ENCODE peak calls at places on chromosomes 7 and 10, in ten cellular contexts. B is mucosa of descending colon, T is colonic mucosa, O is cardiac muscle cell, P is mammary epithelial cell, V is brain microvascular endothelial cell, Z is GM13976, A is glutamatergic neuron, F is fibroblast of mammary gland, N is psoas muscle. X is an unnamed sample.

GRCh38 chr7:100019908-100020307 is 4.5 kb downstream of the ZKSCAN1 start:
- DNase-seq in V (no peak), T (no peak), O (peak), B (no peak), Z (no peak), N (no peak), P (no peak), A (no peak), F (no peak), X (no peak)

GRCh38 chr7:73970801-73971229 is 57.2 kb upstream of the ELN start:
- DNase-seq in O (no peak), N (peak), B (no peak), V (no peak), Z (peak), A (no peak), P (no peak), F (no peak), T (peak), X (no peak)

GRCh38 chr7:116809636-116810266 is 52.6 kb upstream of the CAPZA2 start:
- DNase-seq in N (no peak), V (peak), B (no peak), F (peak), O (peak), T (peak), Z (peak), A (no peak), P (peak), X (no peak)

GRCh38 chr10:31515819-31516402 is 196.9 kb downstream of the ZEB1 start:
- DNase-seq in B (no peak), T (no peak), A (no peak), Z (no peak), N (no peak), V (no peak), P (peak), F (no peak), O (no peak), X (no peak)

GRCh38 chr7:95687759-95688343 is 84.5 kb upstream of the DYNC1I1 start:
- DNase-seq in V (peak), O (peak), B (no peak), P (peak), F (peak), Z (no peak), N (no peak), T (no peak), A (no peak), X (no peak)

GRCh38 chr7:74466196-74466813 is 12.6 kb downstream of the GTF2IRD1 start:
- DNase-seq in P (no peak), Z (no peak), N (peak), O (no peak), V (no peak), A (no peak), B (no peak), F (no peak), T (no peak), X (no peak)

GRCh38 chr10:819326-819725 is 112.2 kb downstream of the LARP4B start:
- DNase-seq in B (no peak), V (peak), O (no peak), Z (no peak), P (no peak), T (no peak), A (no peak), N (no peak), F (peak), X (no peak)

GRCh38 chr7:128103498-128104108 is 72.4 kb upstream of the LRRC4 start:
- DNase-seq in T (no peak), O (no peak), P (no peak), A (no peak), B (no peak), V (no peak), F (peak), Z (peak), N (peak), X (peak)

GRCh38 chr7:132999845-133000244 is 82.0 kb downstream of the CHCHD3 start:
- DNase-seq in T (no peak), O (no peak), A (no peak), N (no peak), P (no peak), Z (no peak), V (no peak), B (no peak), F (no peak), X (no peak)

GRCh38 chr10:46516660-46517416 is 39.6 kb downstream of the GPRIN2 start:
- DNase-seq in V (peak), F (peak), Z (no peak), T (peak), N (peak), B (no peak), O (no peak), P (peak), A (peak), X (no peak)

GRCh38 chr10:74824184-74825032 is 2.0 kb upstream of the KAT6B start:
- DNase-seq in Z (no peak), A (peak), N (no peak), B (no peak), V (no peak), O (peak), F (no peak), P (no peak), T (no peak), X (no peak)

GRCh38 chr10:130242483-130242882 is 106.3 kb downstream of the GLRX3 start:
- DNase-seq in P (no peak), V (no peak), A (no peak), N (no peak), O (no peak), B (no peak), Z (no peak), T (no peak), F (no peak), X (no peak)

GRCh38 chr10:125016611-125017202 is 74.8 kb downstream of the ZRANB1 start:
- DNase-seq in Z (no peak), B (peak), F (peak), P (no peak), N (peak), T (no peak), O (no peak), A (no peak), V (no peak), X (no peak)

GRCh38 chr7:93920496-93921189 is 892 bp upstream of the GNG11 start:
- DNase-seq in V (no peak), A (no peak), O (no peak), F (peak), Z (no peak), B (no peak), T (no peak), N (no peak), P (no peak), X (no peak)

GRCh38 chr7:8831386-8831785 is 398.0 kb downstream of the NXPH1 start:
- DNase-seq in P (no peak), O (no peak), B (no peak), Z (no peak), N (no peak), F (no peak), A (no peak), V (no peak), T (no peak), X (no peak)

GRCh38 chr10:99894613-99895012 is 112.2 kb downstream of the ABCC2 start:
- DNase-seq in F (no peak), A (no peak), T (no peak), V (no peak), Z (no peak), P (no peak), O (no peak), B (no peak), N (no peak), X (no peak)

GRCh38 chr7:1276626-1277175 is 44.0 kb downstream of the UNCX start:
- DNase-seq in P (no peak), O (no peak), V (no peak), B (peak), N (no peak), A (no peak), Z (no peak), T (no peak), F (no peak), X (no peak)

GRCh38 chr10:130459851-130460490 is 323.8 kb downstream of the GLRX3 start:
- DNase-seq in V (no peak), B (no peak), N (no peak), A (no peak), F (no peak), O (no peak), T (no peak), Z (no peak), P (no peak), X (no peak)

GRCh38 chr10:102231357-102232318 is 5.5 kb downstream of the ELOVL3 start:
- DNase-seq in N (peak), P (no peak), O (peak), V (no peak), Z (peak), A (peak), B (peak), F (no peak), T (peak), X (peak)

GRCh38 chr10:24850726-24851300 is 101.6 kb downstream of the PRTFDC1 start:
- DNase-seq in V (no peak), Z (no peak), N (no peak), F (no peak), A (no peak), B (no peak), O (no peak), P (no peak), T (no peak), X (no peak)
- TF ChIP-seq CTCF in V (peak), Z (no peak), N (no peak), F (no peak), A (no peak), B (no peak), O (no peak), P (no peak), T (no peak), X (no peak)

DNA sequence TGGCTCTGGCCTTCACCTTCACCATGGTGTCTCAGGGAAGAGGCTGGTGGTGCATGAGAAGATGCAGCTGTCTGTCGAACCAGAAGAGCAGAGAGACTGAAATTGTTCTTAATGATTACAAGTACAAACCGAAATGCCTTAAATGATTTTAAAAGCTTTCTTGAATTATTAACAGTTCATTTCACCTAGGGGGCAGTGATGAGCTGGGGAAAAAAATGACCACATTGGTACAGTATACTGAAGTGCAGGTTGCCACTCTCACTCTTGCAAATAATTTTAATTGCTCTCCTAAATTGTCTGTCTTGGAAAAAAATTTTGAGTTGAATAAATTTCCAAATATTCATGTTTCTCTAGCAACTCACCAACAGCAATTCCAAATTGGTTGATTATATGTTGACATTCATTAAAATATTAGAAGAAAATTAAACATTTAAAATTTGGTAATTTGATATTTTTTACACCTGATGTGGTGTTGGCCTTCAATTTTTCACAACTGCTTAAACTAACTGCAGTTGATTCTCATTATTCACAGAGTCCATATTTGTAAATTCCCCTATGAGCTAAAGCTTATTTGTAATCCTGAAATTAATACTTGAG is 692.6 kb downstream of the ZWINT start:
- DNase-seq in V (no peak), P (no peak), A (no peak), T (no peak), B (no peak), O (peak), F (no peak), N (no peak), Z (no peak), X (no peak)
- TF ChIP-seq CTCF in V (peak), P (peak), A (peak), T (no peak), B (no peak), O (no peak), F (no peak), N (no peak), Z (peak), X (no peak)

GRCh38 chr7:18459439-18459838 is 36.1 kb upstream of the HDAC9 start:
- DNase-seq in P (peak), A (no peak), N (no peak), F (no peak), Z (no peak), V (no peak), B (no peak), O (no peak), T (no peak), X (no peak)

GRCh38 chr7:18457832-18458231 is 37.7 kb upstream of the HDAC9 start:
- DNase-seq in T (no peak), A (no peak), N (no peak), F (no peak), P (peak), V (no peak), B (no peak), O (no peak), Z (no peak), X (no peak)

GRCh38 chr7:18459846-18460245 is 35.7 kb upstream of the HDAC9 start:
- DNase-seq in A (no peak), N (no peak), O (no peak), T (no peak), Z (no peak), B (no peak), P (no peak), V (no peak), F (no peak), X (no peak)

GRCh38 chr7:18458830-18459229 is 36.7 kb upstream of the HDAC9 start:
- DNase-seq in N (peak), F (peak), P (peak), Z (no peak), B (no peak), V (no peak), T (no peak), O (no peak), A (no peak), X (no peak)

DNA sequence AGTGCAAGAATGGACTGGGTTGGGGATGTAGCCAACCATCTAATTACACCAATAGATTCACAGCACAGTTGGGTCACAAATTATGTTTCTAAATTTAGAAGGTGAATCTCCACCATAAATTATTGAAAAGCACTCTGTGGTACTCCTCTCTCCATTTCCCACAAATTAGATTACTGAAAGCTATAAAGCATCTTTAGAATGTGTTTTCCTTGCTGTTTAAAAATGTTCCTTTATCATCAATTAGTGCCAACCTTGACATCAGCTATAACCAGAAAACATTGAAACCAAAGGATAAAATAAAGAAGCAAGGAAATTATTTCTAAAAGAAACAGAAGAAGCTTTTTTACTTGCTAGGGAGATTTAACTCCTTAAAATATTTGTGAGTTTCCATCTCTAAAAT is 39.9 kb upstream of the HDAC9 start:
- DNase-seq in B (no peak), N (no peak), V (no peak), O (no peak), A (no peak), Z (no peak), F (no peak), T (no peak), P (no peak), X (no peak)
- TF ChIP-seq CTCF in B (no peak), N (no peak), V (no peak), O (no peak), A (no peak), Z (no peak), F (no peak), T (no peak), P (no peak), X (no peak)

DNA sequence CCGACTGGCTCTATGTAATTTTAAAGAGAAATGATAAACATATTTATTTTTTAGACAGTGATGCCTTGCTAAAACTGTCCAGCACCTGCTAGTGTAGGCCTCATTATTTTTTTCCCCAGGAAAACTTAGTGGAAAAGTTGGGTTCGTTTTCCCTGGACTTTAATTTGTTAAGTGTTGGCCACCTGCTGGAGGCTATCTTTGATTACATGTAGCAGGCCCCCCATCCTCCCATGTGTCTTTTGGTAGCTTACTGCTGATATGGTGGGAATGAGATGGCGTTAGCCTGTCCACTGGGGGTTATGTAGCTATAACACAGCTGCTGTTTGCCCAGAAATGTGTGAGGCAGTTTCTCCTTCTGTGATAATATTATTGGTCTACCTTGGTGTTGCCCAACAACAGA is 265.0 kb downstream of the SORCS3 start:
- DNase-seq in O (no peak), P (no peak), A (no peak), B (no peak), F (no peak), T (no peak), Z (no peak), V (no peak), N (no peak), X (no peak)
- TF ChIP-seq CTCF in O (no peak), P (peak), A (peak), B (no peak), F (no peak), T (no peak), Z (no peak), V (no peak), N (no peak), X (no peak)

GRCh38 chr10:5310914-5311313 is 53.9 kb upstream of the UCN3 start:
- DNase-seq in N (no peak), F (no peak), P (no peak), B (no peak), T (no peak), A (no peak), O (no peak), Z (no peak), V (no peak), X (no peak)

GRCh38 chr10:5303504-5303903 is 61.3 kb upstream of the UCN3 start:
- DNase-seq in T (no peak), N (no peak), B (no peak), O (no peak), A (no peak), V (no peak), F (no peak), Z (no peak), P (no peak), X (no peak)

GRCh38 chr10:5299950-5300349 is 64.8 kb upstream of the UCN3 start:
- DNase-seq in B (no peak), Z (no peak), A (no peak), T (no peak), N (no peak), O (no peak), V (no peak), F (no peak), P (no peak), X (no peak)

DNA sequence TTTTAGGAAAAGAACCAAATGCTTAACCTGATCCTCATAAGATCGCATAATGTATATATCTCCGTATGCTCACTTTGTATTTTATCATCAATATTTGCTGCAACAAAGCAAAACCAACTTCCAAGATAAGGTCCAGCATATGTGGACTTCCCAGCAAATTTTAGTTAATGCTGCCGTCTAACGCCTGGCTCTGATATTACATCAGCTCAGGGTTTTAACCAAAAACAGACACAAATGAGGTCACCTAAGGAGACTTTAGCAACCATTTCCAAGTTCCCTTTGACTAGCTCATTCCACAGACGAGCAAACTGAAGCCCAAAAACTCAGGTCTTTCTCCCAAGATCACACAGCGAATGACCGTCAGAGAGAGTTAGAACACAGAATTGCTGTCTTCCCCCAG is 59.4 kb upstream of the UCN3 start:
- DNase-seq in B (no peak), P (no peak), N (no peak), F (peak), T (no peak), A (no peak), O (no peak), Z (no peak), V (no peak), X (no peak)
- TF ChIP-seq CTCF in B (no peak), P (no peak), N (no peak), F (peak), T (no peak), A (no peak), O (peak), Z (no peak), V (no peak), X (no peak)

GRCh38 chr7:134113655-134114054 is 13.5 kb upstream of the LRGUK start:
- DNase-seq in B (no peak), F (no peak), Z (no peak), T (no peak), N (no peak), P (no peak), V (no peak), O (no peak), A (no peak), X (no peak)

GRCh38 chr7:134104166-134104565 is 23.0 kb upstream of the LRGUK start:
- DNase-seq in F (no peak), B (no peak), N (no peak), P (no peak), A (no peak), V (no peak), O (no peak), T (no peak), Z (no peak), X (no peak)

GRCh38 chr7:134108803-134109202 is 18.3 kb upstream of the LRGUK start:
- DNase-seq in T (no peak), O (no peak), B (no peak), A (no peak), P (no peak), N (no peak), Z (no peak), V (no peak), F (no peak), X (no peak)
- TF ChIP-seq CTCF in T (no peak), O (peak), B (no peak), A (no peak), P (no peak), N (no peak), Z (no peak), V (peak), F (no peak), X (no peak)

GRCh38 chr7:25391295-25391861 is 163.1 kb upstream of the NPVF start:
- DNase-seq in P (no peak), N (no peak), Z (peak), O (peak), B (no peak), F (peak), V (peak), A (no peak), T (no peak), X (no peak)
- TF ChIP-seq CTCF in P (peak), N (peak), Z (no peak), O (peak), B (no peak), F (peak), V (peak), A (peak), T (peak), X (no peak)

DNA sequence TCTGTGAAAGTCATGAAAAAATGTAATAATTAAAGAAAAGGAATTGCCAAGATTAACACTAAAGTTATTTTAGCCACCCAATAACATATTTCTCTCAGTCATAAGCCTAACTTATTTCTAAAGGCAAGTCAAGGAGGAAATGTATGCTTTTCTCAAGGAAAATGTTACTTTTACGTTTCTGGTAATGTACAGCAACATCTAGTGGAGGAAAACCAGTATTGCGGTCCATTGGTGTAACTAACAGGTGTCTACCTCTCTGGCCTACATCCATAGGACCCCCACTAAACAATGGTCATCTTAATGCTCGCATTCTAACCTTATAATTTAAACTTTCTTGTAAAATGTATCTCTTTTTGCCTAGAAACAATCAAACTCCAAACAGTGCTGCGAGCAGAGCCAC is 437.5 kb downstream of the KIF20B start:
- DNase-seq in N (no peak), A (no peak), V (peak), Z (no peak), B (no peak), O (peak), P (no peak), T (no peak), F (peak), X (no peak)
- TF ChIP-seq CTCF in N (peak), A (peak), V (peak), Z (peak), B (no peak), O (peak), P (peak), T (peak), F (peak), X (no peak)

GRCh38 chr10:48505394-48506112 is 99.3 kb downstream of the ARHGAP22 start:
- DNase-seq in F (no peak), Z (no peak), T (peak), O (no peak), V (no peak), B (no peak), N (no peak), P (no peak), A (no peak), X (no peak)
- TF ChIP-seq CTCF in F (no peak), Z (no peak), T (no peak), O (peak), V (peak), B (no peak), N (no peak), P (peak), A (no peak), X (no peak)

X was measured in activated B cell treated with CpG ODN at 0.5 μM for 24 hours.